ENCODE peak calls at places on chromosomes 11 and 22, in eight cellular contexts. T, N, V, I, G, Z, S and U are unnamed samples.

GRCh38 chr11:62708423-62709261 is 1.2 kb downstream of the GNG3 start:
- DNase-seq in T (no peak), N (peak; percentile 69), V (no peak), I (no peak), G (peak; percentile 58), Z (peak; percentile 34), S (no peak), U (peak; percentile 42)

GRCh38 chr11:121441533-121441932 is 10.6 kb upstream of the SORL1 start:
- DNase-seq in T (no peak), N (no peak), V (no peak), I (no peak), G (no peak), Z (no peak), S (no peak), U (no peak)

GRCh38 chr11:72924568-72925190 is 110.5 kb downstream of the ATG16L2 start:
- DNase-seq in T (peak; percentile 16), N (no peak), V (peak; percentile 18), I (peak; percentile 77), G (no peak), Z (peak; percentile 21), S (peak; percentile 79), U (peak; percentile 70)

GRCh38 chr11:93686812-93687211 is 25.3 kb downstream of the CEP295 start:
- DNase-seq in T (peak; percentile 57), N (no peak), V (no peak), I (no peak), G (no peak), Z (no peak), S (peak; percentile 1), U (no peak)

GRCh38 chr11:313304-313786 is 495 bp upstream of the IFITM1 start:
- DNase-seq in T (no peak), N (peak; percentile 68), V (no peak), I (no peak), G (no peak), Z (no peak), S (no peak), U (no peak)

GRCh38 chr22:32971252-32971651 is 86.9 kb downstream of the SYN3 start:
- DNase-seq in T (no peak), N (no peak), V (no peak), I (no peak), G (no peak), Z (no peak), S (no peak), U (no peak)

GRCh38 chr11:61980783-61981541 is 13.5 kb upstream of the FTH1 start:
- DNase-seq in T (no peak), N (no peak), V (no peak), I (no peak), G (no peak), Z (peak; percentile 67), S (no peak), U (no peak)

GRCh38 chr11:116776522-116776984 is 3.8 kb upstream of the BUD13 start:
- DNase-seq in T (no peak), N (no peak), V (peak; percentile 67), I (no peak), G (no peak), Z (no peak), S (no peak), U (no peak)

GRCh38 chr22:25334091-25334490 is 114.7 kb downstream of the CRYBB2 start:
- DNase-seq in T (no peak), N (peak; percentile 94), V (peak; percentile 63), I (peak; percentile 44), G (peak; percentile 85), Z (peak; percentile 21), S (peak; percentile 4), U (peak; percentile 79)

GRCh38 chr11:126102436-126102894 is 39.8 kb upstream of the CDON start:
- DNase-seq in T (peak; percentile 57), N (no peak), V (peak; percentile 43), I (no peak), G (no peak), Z (no peak), S (peak; percentile 30), U (peak; percentile 50)

GRCh38 chr22:49525776-49526535 is 301.7 kb downstream of the BRD1 start:
- DNase-seq in T (no peak), N (no peak), V (no peak), I (no peak), G (no peak), Z (no peak), S (no peak), U (peak; percentile 80)

GRCh38 chr22:41910599-41911291 is 4.1 kb downstream of the SHISA8 start:
- DNase-seq in T (no peak), N (no peak), V (no peak), I (no peak), G (no peak), Z (no peak), S (no peak), U (no peak)

GRCh38 chr11:76282106-76282630 is 75.9 kb upstream of the WNT11 start:
- DNase-seq in T (no peak), N (no peak), V (no peak), I (no peak), G (no peak), Z (no peak), S (no peak), U (no peak)

GRCh38 chr11:21250196-21250595 is 580.8 kb downstream of the NELL1 start:
- DNase-seq in T (no peak), N (no peak), V (no peak), I (no peak), G (no peak), Z (no peak), S (no peak), U (no peak)

GRCh38 chr11:129605815-129606214 is 209.8 kb upstream of the TMEM45B start:
- DNase-seq in T (no peak), N (no peak), V (no peak), I (no peak), G (no peak), Z (no peak), S (no peak), U (no peak)

GRCh38 chr11:72871089-72871488 is 56.9 kb downstream of the ATG16L2 start:
- DNase-seq in T (no peak), N (no peak), V (no peak), I (no peak), G (no peak), Z (no peak), S (peak; percentile 69), U (no peak)

GRCh38 chr11:63913866-63914830 is 2.8 kb downstream of the RCOR2 start:
- DNase-seq in T (no peak), N (no peak), V (no peak), I (no peak), G (no peak), Z (no peak), S (no peak), U (no peak)
- H3K79me2 ChIP-seq in T (no peaks in the 10 kb centered on the region), N (peaks cover 3% of the 10 kb centered on the region), V (no peaks in the 10 kb centered on the region), I (no peaks in the 10 kb centered on the region), G (peaks cover 5% of the 10 kb centered on the region), Z (no peaks in the 10 kb centered on the region), S (no peaks in the 10 kb centered on the region), U (no peaks in the 10 kb centered on the region)

GRCh38 chr22:40088818-40089217 is 88.9 kb upstream of the TNRC6B start:
- DNase-seq in T (no peak), N (no peak), V (no peak), I (no peak), G (no peak), Z (no peak), S (no peak), U (no peak)

GRCh38 chr22:40083794-40084193 is 89.0 kb downstream of the FAM83F start:
- DNase-seq in T (no peak), N (no peak), V (no peak), I (no peak), G (no peak), Z (no peak), S (no peak), U (no peak)

GRCh38 chr22:40082184-40082583 is 87.4 kb downstream of the FAM83F start:
- DNase-seq in T (no peak), N (no peak), V (no peak), I (no peak), G (no peak), Z (no peak), S (no peak), U (no peak)

GRCh38 chr22:40081662-40082061 is 86.9 kb downstream of the FAM83F start:
- DNase-seq in T (no peak), N (no peak), V (no peak), I (no peak), G (no peak), Z (no peak), S (no peak), U (no peak)

DNA sequence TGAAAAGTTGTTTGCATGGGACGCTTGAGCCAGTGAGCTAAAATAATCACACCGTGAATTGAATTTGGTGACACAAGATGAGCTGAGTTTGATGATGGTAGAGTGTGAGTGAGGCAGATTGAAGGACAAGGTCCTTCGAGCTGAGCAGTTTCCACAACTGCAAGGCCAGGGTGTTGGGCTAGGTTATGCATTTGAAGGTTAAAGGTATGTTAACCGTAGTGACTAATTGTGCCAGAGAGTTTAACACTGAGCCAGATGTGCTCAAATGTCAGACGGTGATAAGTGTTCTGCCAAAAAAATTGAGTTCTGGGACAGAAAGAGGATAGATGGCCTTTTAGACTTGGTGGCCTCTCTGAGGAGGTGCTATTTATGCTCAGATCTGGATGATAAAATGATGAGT is 89.5 kb downstream of the FAM83F start:
- DNase-seq in T (no peak), N (no peak), V (no peak), I (no peak), G (no peak), Z (no peak), S (no peak), U (no peak)
- H3K9ac ChIP-seq in T (no peak overlapping the region), N (no peak overlapping the region), V (no peak overlapping the region), I (no peak overlapping the region), G (no peak overlapping the region), Z (no peak overlapping the region), S (no peak overlapping the region), U (no peak overlapping the region)

GRCh38 chr11:119229736-119230135 is 23.6 kb downstream of the CBL start:
- DNase-seq in T (no peak), N (no peak), V (no peak), I (no peak), G (no peak), Z (no peak), S (no peak), U (no peak)

GRCh38 chr11:119223856-119224255 is 17.7 kb downstream of the CBL start:
- DNase-seq in T (peak; percentile 51), N (no peak), V (no peak), I (no peak), G (no peak), Z (no peak), S (peak; percentile 28), U (no peak)

GRCh38 chr11:119222891-119223290 is 16.8 kb downstream of the CBL start:
- DNase-seq in T (no peak), N (no peak), V (no peak), I (no peak), G (no peak), Z (no peak), S (no peak), U (no peak)

GRCh38 chr11:119228535-119229302 is 22.6 kb downstream of the CBL start:
- DNase-seq in T (no peak), N (no peak), V (no peak), I (peak; percentile 18), G (no peak), Z (no peak), S (no peak), U (no peak)
- H2AFZ ChIP-seq in T (no peak overlapping the region), N (no peak overlapping the region), V (no peak overlapping the region), I (no peak overlapping the region), G (no peak overlapping the region), Z (no peak overlapping the region), S (no peak overlapping the region), U (no peak overlapping the region)

DNA sequence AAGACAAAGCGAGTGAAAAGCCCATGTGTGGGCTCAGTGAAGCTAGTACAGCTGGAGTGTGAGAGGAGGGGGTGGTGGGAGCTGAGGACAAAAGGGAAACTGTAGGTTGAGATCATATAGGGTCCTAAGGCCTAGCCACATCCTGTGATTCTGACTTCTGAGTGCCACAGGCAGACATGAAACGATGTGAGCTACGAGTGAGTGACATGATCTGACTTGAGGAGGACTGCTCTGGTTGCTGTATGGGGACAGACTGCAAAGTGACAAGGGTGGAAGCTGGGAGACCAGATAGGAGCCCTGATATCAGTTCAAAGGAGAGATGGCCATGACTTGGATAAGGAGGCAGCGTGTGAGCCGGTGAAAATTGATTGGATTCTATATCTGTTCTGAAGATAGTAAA is 85.4 kb downstream of the MICAL2 start:
- DNase-seq in T (no peak), N (no peak), V (peak; percentile 36), I (no peak), G (no peak), Z (no peak), S (no peak), U (no peak)
- H3K79me2 ChIP-seq in T (peaks cover 83% of the 10 kb centered on the region), N (no peaks in the 10 kb centered on the region), V (no peaks in the 10 kb centered on the region), I (peaks cover 10% of the 10 kb centered on the region), G (no peaks in the 10 kb centered on the region), Z (peaks cover 94% of the 10 kb centered on the region), S (peaks cover 23% of the 10 kb centered on the region), U (no peaks in the 10 kb centered on the region)